ENCODE peak calls at places on chromosomes 5 and 9, in four cellular contexts. F, T, H and Y are unnamed samples.

GRCh38 chr5:32225445-32225844 is 51.3 kb upstream of the GOLPH3 start:
- DNase-seq in F (no peak), T (peak), H (peak), Y (no peak)

GRCh38 chr5:13632676-13633075 is 311.8 kb downstream of the DNAH5 start:
- DNase-seq in F (no peak), T (peak), H (no peak), Y (no peak)

GRCh38 chr9:14312721-14313377 is 1.1 kb downstream of the NFIB start:
- DNase-seq in F (peak), T (no peak), H (no peak), Y (peak)

GRCh38 chr9:70258692-70259511 is at the start of gene SMC5:
- DNase-seq in F (peak), T (peak), H (peak), Y (peak)

GRCh38 chr5:58399951-58400350 is 59.9 kb downstream of the PLK2 start:
- DNase-seq in F (no peak), T (no peak), H (no peak), Y (no peak)

GRCh38 chr9:19465571-19466267 is 56.9 kb downstream of the ACER2 start:
- DNase-seq in F (no peak), T (no peak), H (no peak), Y (peak)

GRCh38 chr9:108057421-108058136 is 568.0 kb upstream of the KLF4 start:
- DNase-seq in F (no peak), T (peak), H (peak), Y (no peak)

GRCh38 chr5:38871790-38872551 is 26.2 kb downstream of the OSMR start:
- DNase-seq in F (no peak), T (peak), H (no peak), Y (no peak)

GRCh38 chr5:40717281-40717680 is 37.6 kb downstream of the PTGER4 start:
- DNase-seq in F (no peak), T (peak), H (no peak), Y (no peak)

GRCh38 chr9:14435871-14436270 is 121.9 kb upstream of the NFIB start:
- DNase-seq in F (no peak), T (no peak), H (no peak), Y (no peak)

GRCh38 chr5:113067635-113068344 is 91.2 kb downstream of the DCP2 start:
- DNase-seq in F (no peak), T (no peak), H (no peak), Y (no peak)

GRCh38 chr9:33416996-33417395 is 14.6 kb upstream of the AQP7 start:
- DNase-seq in F (no peak), T (no peak), H (no peak), Y (no peak)

GRCh38 chr9:87606921-87607521 is 109.4 kb downstream of the DAPK1 start:
- DNase-seq in F (no peak), T (peak), H (no peak), Y (no peak)

GRCh38 chr9:131625848-131626670 is 80.7 kb downstream of the PRRT1B start:
- DNase-seq in F (no peak), T (no peak), H (no peak), Y (no peak)

GRCh38 chr9:78967557-78968212 is 604.1 kb upstream of the TLE4 start:
- DNase-seq in F (no peak), T (no peak), H (no peak), Y (no peak)

GRCh38 chr9:2290382-2290781 is 275.2 kb downstream of the SMARCA2 start:
- DNase-seq in F (no peak), T (no peak), H (no peak), Y (no peak)

GRCh38 chr9:91207481-91207888 is 154.2 kb downstream of the AUH start:
- DNase-seq in F (no peak), T (peak), H (no peak), Y (no peak)

GRCh38 chr5:11467588-11467987 is 436.7 kb downstream of the CTNND2 start:
- DNase-seq in F (no peak), T (no peak), H (no peak), Y (no peak)

GRCh38 chr9:91782711-91783214 is 167.3 kb downstream of the ROR2 start:
- DNase-seq in F (no peak), T (no peak), H (no peak), Y (no peak)

GRCh38 chr5:167485395-167485794 is 806.0 kb upstream of the WWC1 start:
- DNase-seq in F (no peak), T (no peak), H (no peak), Y (no peak)

GRCh38 chr5:137696481-137696880 is 39.4 kb downstream of the KLHL3 start:
- DNase-seq in F (no peak), T (no peak), H (no peak), Y (no peak)

GRCh38 chr9:4298255-4299005 is 1.4 kb downstream of the GLIS3 start:
- DNase-seq in F (no peak), T (no peak), H (peak), Y (peak)

GRCh38 chr5:135456238-135457099 is 4.3 kb upstream of the TIFAB start:
- DNase-seq in F (peak), T (peak), H (peak), Y (no peak)

GRCh38 chr9:96327694-96328352 is 25.8 kb upstream of the HSD17B3 start:
- DNase-seq in F (no peak), T (no peak), H (no peak), Y (peak)

GRCh38 chr5:74167206-74167929 is 473.2 kb downstream of the ENC1 start:
- DNase-seq in F (no peak), T (peak), H (no peak), Y (no peak)

GRCh38 chr9:81318571-81318970 is 370.8 kb downstream of the TLE1 start:
- DNase-seq in F (no peak), T (peak), H (no peak), Y (no peak)

GRCh38 chr9:111728617-111729366 is 65.9 kb downstream of the SHOC1 start:
- DNase-seq in F (no peak), T (peak), H (no peak), Y (no peak)

GRCh38 chr9:99816392-99816791 is 5.3 kb upstream of the NR4A3 start:
- DNase-seq in F (no peak), T (no peak), H (no peak), Y (no peak)

GRCh38 chr5:147809830-147810666 is 21.4 kb downstream of the SPINK1 start:
- DNase-seq in F (no peak), T (no peak), H (no peak), Y (no peak)

GRCh38 chr9:87742813-87743428 is 17.0 kb downstream of the CTSL start:
- DNase-seq in F (no peak), T (no peak), H (no peak), Y (no peak)

GRCh38 chr5:35780236-35780635 is 76.5 kb upstream of the IL7R start:
- DNase-seq in F (no peak), T (no peak), H (no peak), Y (no peak)

GRCh38 chr5:60382761-60383160 is 317.2 kb downstream of the DEPDC1B start:
- DNase-seq in F (no peak), T (peak), H (no peak), Y (no peak)

GRCh38 chr5:14367364-14367763 is 214.2 kb upstream of the OTULINL start:
- DNase-seq in F (no peak), T (no peak), H (no peak), Y (no peak)

GRCh38 chr5:68007446-68007845 is 208.1 kb upstream of the PIK3R1 start:
- DNase-seq in F (no peak), T (peak), H (peak), Y (no peak)

GRCh38 chr9:129568560-129569505 is 52.1 kb downstream of the C9orf50 start:
- DNase-seq in F (peak), T (no peak), H (no peak), Y (peak)

GRCh38 chr9:134983094-134983493 is 65.4 kb upstream of the FCN1 start:
- DNase-seq in F (peak), T (no peak), H (no peak), Y (peak)

GRCh38 chr5:92695123-92696084 is 885.6 kb downstream of the NR2F1-AS1 start:
- DNase-seq in F (no peak), T (no peak), H (no peak), Y (no peak)

GRCh38 chr5:35183243-35183955 is 46.9 kb downstream of the PRLR start:
- DNase-seq in F (peak), T (no peak), H (peak), Y (peak)

GRCh38 chr9:136232964-136233363 is 12.6 kb downstream of the QSOX2 start:
- DNase-seq in F (no peak), T (no peak), H (no peak), Y (no peak)

GRCh38 chr5:178384815-178385471 is 152.3 kb upstream of the PHYKPL start:
- DNase-seq in F (peak), T (no peak), H (no peak), Y (no peak)

DNA sequence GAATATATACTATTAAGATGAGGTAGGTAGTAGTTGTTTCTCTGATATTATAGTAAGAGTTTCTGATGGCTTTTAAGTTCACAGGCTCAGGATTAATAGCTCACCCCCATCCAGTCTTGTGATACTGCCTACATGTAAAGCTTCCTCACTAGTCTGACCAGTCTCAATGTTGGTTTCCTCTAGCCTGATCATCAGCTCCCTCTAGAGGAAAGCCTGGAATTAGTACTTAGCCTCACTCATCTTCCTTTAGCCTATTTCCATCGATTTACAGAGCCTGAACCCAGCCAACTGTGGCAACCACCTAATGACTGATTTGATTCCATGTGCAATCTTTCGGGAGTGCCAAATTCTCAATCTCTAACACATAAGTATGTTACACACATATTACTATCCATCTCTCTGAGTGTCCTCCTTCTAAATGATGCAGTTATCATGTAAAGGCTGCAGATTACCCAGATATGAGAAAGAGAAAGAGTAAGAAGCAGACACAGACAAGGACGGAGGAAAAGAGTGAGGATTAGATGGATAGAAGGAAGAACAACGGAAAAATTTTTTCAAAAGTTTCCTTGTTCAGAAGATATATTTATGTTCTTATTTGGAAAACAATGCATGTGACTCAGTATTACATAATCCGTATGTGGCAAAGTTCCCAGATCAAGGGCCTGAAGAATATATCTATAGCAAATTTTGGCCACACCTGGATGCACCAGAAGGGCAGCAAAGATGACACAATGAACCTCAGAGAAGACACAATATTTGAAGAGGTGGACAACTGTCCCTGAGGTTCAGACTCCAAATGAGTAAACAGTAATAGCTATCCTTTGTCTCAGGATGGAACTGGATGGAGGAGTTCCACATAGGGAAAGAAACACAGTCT is 333.7 kb downstream of the ELAVL2 start:
- DNase-seq in F (no peak), T (no peak), H (no peak), Y (peak)
- TF ChIP-seq CTCF in F (peak), T (no peak), H (no peak), Y (peak)

GRCh38 chr5:124056326-124057160 is 544.6 kb downstream of the CSNK1G3 start:
- DNase-seq in F (no peak), T (no peak), H (peak), Y (no peak)

GRCh38 chr5:124057161-124057814 is 545.3 kb downstream of the CSNK1G3 start:
- DNase-seq in F (no peak), T (no peak), H (peak), Y (peak)

GRCh38 chr5:124053340-124053739 is 541.4 kb downstream of the CSNK1G3 start:
- DNase-seq in F (no peak), T (no peak), H (no peak), Y (no peak)

GRCh38 chr5:124054564-124054963 is 542.6 kb downstream of the CSNK1G3 start:
- DNase-seq in F (no peak), T (no peak), H (no peak), Y (no peak)

DNA sequence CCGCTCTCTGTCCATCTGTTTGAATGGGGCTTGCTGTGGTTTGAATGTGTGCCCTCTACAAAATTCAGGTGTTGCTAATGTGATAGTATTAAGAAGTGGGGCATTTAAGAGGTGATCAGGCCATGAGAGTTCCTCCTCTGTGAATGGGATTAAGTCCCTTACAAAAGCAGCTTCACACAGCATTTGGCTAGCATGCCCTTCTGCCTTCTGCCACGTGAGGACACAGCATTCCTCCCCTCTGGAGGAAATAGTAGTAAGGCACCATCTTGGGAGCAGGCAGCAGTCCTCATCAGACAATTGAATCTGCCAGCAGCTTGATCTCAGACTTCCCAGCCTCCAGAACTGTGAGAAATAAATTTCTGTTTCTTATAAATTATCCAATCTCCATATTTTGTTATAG is 540.2 kb downstream of the CSNK1G3 start:
- DNase-seq in F (no peak), T (no peak), H (no peak), Y (no peak)
- TF ChIP-seq CTCF in F (no peak), T (no peak), H (no peak), Y (no peak)

GRCh38 chr9:31142456-31142855 is 1242.0 kb upstream of the ACO1 start:
- DNase-seq in F (no peak), T (no peak), H (no peak), Y (no peak)

GRCh38 chr9:31137850-31138160 is 1246.6 kb upstream of the ACO1 start:
- DNase-seq in F (no peak), T (no peak), H (no peak), Y (no peak)

GRCh38 chr9:31136524-31136923 is 1247.9 kb upstream of the ACO1 start:
- DNase-seq in F (no peak), T (no peak), H (no peak), Y (no peak)

GRCh38 chr9:31137151-31137849 is 1247.1 kb upstream of the ACO1 start:
- DNase-seq in F (no peak), T (no peak), H (no peak), Y (no peak)

GRCh38 chr9:31140316-31140715 is 1244.1 kb upstream of the ACO1 start:
- DNase-seq in F (no peak), T (no peak), H (no peak), Y (no peak)
- TF ChIP-seq CTCF in F (peak), T (no peak), H (no peak), Y (peak)

GRCh38 chr5:6573651-6574101 is 59.2 kb downstream of the NSUN2 start:
- DNase-seq in F (no peak), T (no peak), H (peak), Y (no peak)
- TF ChIP-seq CTCF in F (no peak), T (no peak), H (no peak), Y (no peak)

DNA sequence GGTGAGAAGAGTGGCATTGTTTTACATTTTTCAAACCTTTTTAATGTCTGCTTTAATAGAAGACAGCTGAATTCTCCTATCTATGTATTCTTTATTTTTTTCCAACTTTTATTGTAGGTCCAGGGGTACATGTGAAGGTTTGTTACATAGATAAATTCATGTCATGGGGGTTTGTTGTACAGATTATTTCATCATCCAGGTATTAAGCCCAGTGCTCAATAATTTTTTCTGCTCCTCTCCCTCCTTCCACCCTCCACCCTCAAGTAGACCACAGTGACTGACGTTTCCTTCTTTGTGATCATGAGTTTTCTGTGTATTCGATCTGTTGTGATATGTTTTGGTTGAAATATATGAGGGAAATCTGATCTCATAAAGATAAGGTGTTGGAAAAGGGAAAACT is 1.7 kb upstream of the SREK1 start:
- DNase-seq in F (no peak), T (no peak), H (no peak), Y (no peak)
- TF ChIP-seq CTCF in F (no peak), T (no peak), H (no peak), Y (no peak)